ENCODE peak calls at places on chromosome 2, in four cellular contexts. One of them, this sample, is unnamed.
A peak's percentile ranks its signal among the peaks of the same experiment; 100 is the strongest.

GRCh38 chr2:68870215-68870614 is 982 bp downstream of the BMP10 start:
- DNase-seq in PC-3: peak; percentile 61
- DNase-seq in GM03348: no peak
- DNase-seq in lower lobe of right lung: no peak
- DNase-seq in this sample: no peak

GRCh38 chr2:222307138-222307756 is 8.4 kb upstream of the PAX3 start:
- DNase-seq in PC-3: no peak
- DNase-seq in lower lobe of right lung: no peak
- DNase-seq in GM03348: peak; percentile 55
- DNase-seq in this sample: no peak

GRCh38 chr2:42854207-42854818 is 61.9 kb upstream of the HAAO start:
- DNase-seq in GM03348: peak; percentile 86
- DNase-seq in lower lobe of right lung: no peak
- DNase-seq in PC-3: no peak
- DNase-seq in this sample: peak; percentile 53

GRCh38 chr2:235005603-235006259 is 53.9 kb downstream of the SH3BP4 start:
- DNase-seq in lower lobe of right lung: no peak
- DNase-seq in GM03348: no peak
- DNase-seq in PC-3: no peak
- DNase-seq in this sample: no peak

GRCh38 chr2:174771631-174772491 is 7.6 kb upstream of the CHRNA1 start:
- DNase-seq in lower lobe of right lung: peak; percentile 74
- DNase-seq in GM03348: peak; percentile 84
- DNase-seq in PC-3: peak; percentile 84
- DNase-seq in this sample: peak; percentile 79

GRCh38 chr2:83103602-83104001 is 1355.5 kb downstream of the SUCLG1 start:
- DNase-seq in lower lobe of right lung: no peak
- DNase-seq in GM03348: peak; percentile 56
- DNase-seq in PC-3: peak; percentile 84
- DNase-seq in this sample: peak; percentile 53

GRCh38 chr2:231219289-231219688 is 20.9 kb downstream of the ARMC9 start:
- DNase-seq in lower lobe of right lung: no peak
- DNase-seq in PC-3: no peak
- DNase-seq in GM03348: no peak
- DNase-seq in this sample: no peak

GRCh38 chr2:133287709-133288108 is 280.6 kb downstream of the NCKAP5 start:
- DNase-seq in PC-3: peak; percentile 55
- DNase-seq in lower lobe of right lung: no peak
- DNase-seq in GM03348: peak; percentile 48
- DNase-seq in this sample: no peak

GRCh38 chr2:219688560-219689445 is 61.4 kb downstream of the SLC4A3 start:
- DNase-seq in lower lobe of right lung: no peak
- DNase-seq in GM03348: peak; percentile 90
- DNase-seq in PC-3: peak; percentile 96
- DNase-seq in this sample: peak; percentile 72

GRCh38 chr2:239116456-239117246 is 268.8 kb downstream of the TWIST2 start:
- DNase-seq in PC-3: peak; percentile 73
- DNase-seq in GM03348: no peak
- DNase-seq in lower lobe of right lung: no peak
- DNase-seq in this sample: peak; percentile 85

GRCh38 chr2:100984892-100985307 is 17.2 kb upstream of the RPL31 start:
- DNase-seq in PC-3: peak; percentile 79
- DNase-seq in GM03348: peak; percentile 79
- DNase-seq in lower lobe of right lung: peak; percentile 88
- DNase-seq in this sample: peak; percentile 71

GRCh38 chr2:71728036-71728435 is 274.7 kb downstream of the DYSF start:
- DNase-seq in GM03348: no peak
- DNase-seq in lower lobe of right lung: no peak
- DNase-seq in PC-3: no peak
- DNase-seq in this sample: no peak